ENCODE peak calls at places on chromosomes 7 and 10, in seven cellular contexts. T is cardiac fibroblast; U is activated naive CD4-positive, alpha-beta T cell; E is DMS153; M is choroid plexus epithelial cell; Z is K562; D is dorsolateral prefrontal cortex. F is an unnamed sample.

GRCh38 chr7:78959471-78959870 is 494.0 kb downstream of the MAGI2 start:
- DNase-seq in E (no peak), M (no peak), T (no peak), D (no peak), U (no peak), Z (no peak), F (no peak)

GRCh38 chr10:15068802-15069201 is 19.8 kb downstream of the ACBD7 start:
- DNase-seq in M (peak; percentile 96), E (no peak), T (peak; percentile 69), D (no peak), Z (no peak), U (no peak), F (no peak)

GRCh38 chr7:77657427-77658331 is 38.6 kb upstream of the RSBN1L start:
- DNase-seq in D (no peak), E (peak; percentile 9), U (no peak), Z (peak; percentile 68), T (peak; percentile 68), M (peak; percentile 73), F (no peak)

GRCh38 chr7:135757719-135758411 is 9.3 kb upstream of the FAM180A start:
- DNase-seq in E (no peak), U (no peak), Z (no peak), M (peak; percentile 71), T (peak; percentile 94), D (no peak), F (no peak)

GRCh38 chr7:94654764-94655561 is 970 bp downstream of the SGCE start:
- DNase-seq in E (peak; percentile 10), M (peak; percentile 58), Z (no peak), T (peak; percentile 65), U (no peak), D (no peak), F (no peak)

GRCh38 chr7:121755286-121755685 is 117.7 kb upstream of the PTPRZ1 start:
- DNase-seq in E (no peak), U (no peak), D (no peak), T (peak; percentile 1), M (peak; percentile 6), Z (no peak), F (no peak)

GRCh38 chr7:50466815-50467569 is 16.8 kb upstream of the FIGNL1 start:
- DNase-seq in Z (no peak), D (no peak), U (no peak), T (no peak), E (no peak), M (no peak), F (no peak)

GRCh38 chr10:116829711-116830110 is 19.6 kb upstream of the ENO4 start:
- DNase-seq in D (no peak), M (no peak), E (no peak), U (no peak), Z (no peak), T (no peak), F (no peak)

GRCh38 chr10:120761951-120762350 is 89.2 kb upstream of the WDR11 start:
- DNase-seq in M (no peak), D (no peak), T (no peak), Z (no peak), E (no peak), U (no peak), F (no peak)

GRCh38 chr7:157490465-157490912 is 153.7 kb downstream of the DNAJB6 start:
- DNase-seq in D (no peak), E (no peak), U (no peak), M (peak; percentile 96), T (peak; percentile 57), Z (peak; percentile 74), F (peak; percentile 27)

GRCh38 chr7:29135851-29136250 is 10.5 kb downstream of the CPVL start:
- DNase-seq in T (no peak), D (no peak), M (no peak), U (no peak), E (no peak), Z (no peak), F (no peak)

GRCh38 chr7:39714447-39715091 is 91.2 kb downstream of the RALA start:
- DNase-seq in M (no peak), U (no peak), Z (peak; percentile 18), D (no peak), E (no peak), T (no peak), F (no peak)

GRCh38 chr10:16867990-16868389 is 50.8 kb upstream of the RSU1 start:
- DNase-seq in M (no peak), T (no peak), E (no peak), D (no peak), U (no peak), Z (no peak), F (no peak)

GRCh38 chr7:47191316-47191715 is 390.6 kb downstream of the TNS3 start:
- DNase-seq in D (no peak), M (no peak), E (no peak), U (no peak), Z (no peak), T (no peak), F (no peak)

F was measured in stimulated activated naive CD8-positive, alpha-beta T cell treated with anti-CD3 and anti-CD28 coated beads, Interleukin-15, Interleukin-2, amounts not matched to agents 100 U/mL and 50 U/mL, for 24 hours.